ENCODE peak calls at places on chromosomes 7 and 10, in four cellular contexts. F is IMR-90, J is neuronal stem cell, I is H1. O is an unnamed sample.

GRCh38 chr10:29067161-29067560 is 221.7 kb upstream of the LYZL1 start:
- DNase-seq in F (peak), J (no peak), I (no peak), O (no peak)

GRCh38 chr10:130014734-130015695 is 50.9 kb upstream of the EBF3 start:
- DNase-seq in F (no peak), J (no peak), I (no peak), O (no peak)

GRCh38 chr10:92689663-92690210 is at the start of gene HHEX:
- DNase-seq in F (peak), J (peak), I (no peak), O (peak)

GRCh38 chr7:2521341-2521745 is 1.8 kb downstream of the LFNG start:
- DNase-seq in F (no peak), J (no peak), I (no peak), O (no peak)

GRCh38 chr7:41592226-41592625 is 110.7 kb downstream of the INHBA start:
- DNase-seq in F (no peak), J (no peak), I (no peak), O (no peak)

GRCh38 chr7:116543664-116544063 is 18.8 kb downstream of the CAV1 start:
- DNase-seq in F (peak), J (no peak), I (no peak), O (no peak)

GRCh38 chr10:124354411-124355382 is 64.0 kb downstream of the OAT start:
- DNase-seq in F (peak), J (peak), I (no peak), O (peak)

GRCh38 chr7:150793569-150794238 is 6.5 kb downstream of the TMEM176B start:
- DNase-seq in F (no peak), J (no peak), I (no peak), O (no peak)

GRCh38 chr10:86650151-86650550 is 4.2 kb upstream of the OPN4 start:
- DNase-seq in F (no peak), J (no peak), I (no peak), O (no peak)

GRCh38 chr7:36021367-36021766 is 131.7 kb upstream of the EEPD1 start:
- DNase-seq in F (no peak), J (no peak), I (no peak), O (peak)

GRCh38 chr10:12530017-12530416 is 180.7 kb downstream of the CAMK1D start:
- DNase-seq in F (peak), J (no peak), I (no peak), O (no peak)

GRCh38 chr7:22357311-22358175 is 589 bp upstream of the RAPGEF5 start:
- DNase-seq in F (peak), J (peak), I (no peak), O (no peak)

GRCh38 chr7:127876393-127876792 is 154.8 kb downstream of the LRRC4 start:
- DNase-seq in F (peak), J (no peak), I (no peak), O (no peak)

GRCh38 chr10:116269612-116270011 is 3.4 kb downstream of the GFRA1 start:
- DNase-seq in F (no peak), J (no peak), I (no peak), O (no peak)

GRCh38 chr7:55336540-55336939 is 28.6 kb upstream of the LANCL2 start:
- DNase-seq in F (no peak), J (no peak), I (no peak), O (no peak)

GRCh38 chr10:36380538-36380937 is 738.4 kb upstream of the FZD8 start:
- DNase-seq in F (no peak), J (no peak), I (no peak), O (no peak)

GRCh38 chr7:42127232-42127622 is 109.8 kb downstream of the GLI3 start:
- DNase-seq in F (no peak), J (no peak), I (no peak), O (no peak)

GRCh38 chr7:98755138-98755898 is 114.5 kb downstream of the TMEM130 start:
- DNase-seq in F (no peak), J (no peak), I (no peak), O (peak)

GRCh38 chr10:93299606-93300353 is 182.4 kb downstream of the MYOF start:
- DNase-seq in F (peak), J (no peak), I (no peak), O (no peak)

GRCh38 chr10:24906372-24906771 is 46.0 kb downstream of the PRTFDC1 start:
- DNase-seq in F (no peak), J (no peak), I (no peak), O (no peak)

GRCh38 chr7:134792968-134793367 is 13.5 kb downstream of the CALD1 start:
- DNase-seq in F (peak), J (no peak), I (no peak), O (no peak)

GRCh38 chr7:25722856-25723255 is 429.1 kb upstream of the NFE2L3 start:
- DNase-seq in F (no peak), J (no peak), I (no peak), O (no peak)

GRCh38 chr7:25726180-25726579 is 425.8 kb upstream of the NFE2L3 start:
- DNase-seq in F (no peak), J (peak), I (no peak), O (peak)

GRCh38 chr7:25725483-25725882 is 426.5 kb upstream of the NFE2L3 start:
- DNase-seq in F (peak), J (no peak), I (no peak), O (no peak)

GRCh38 chr7:25716421-25716820 is 435.6 kb upstream of the NFE2L3 start:
- DNase-seq in F (peak), J (no peak), I (no peak), O (no peak)

GRCh38 chr7:25720427-25720826 is 431.6 kb upstream of the NFE2L3 start:
- DNase-seq in F (peak), J (no peak), I (no peak), O (no peak)
- H3K18ac ChIP-seq in F (no peak), J (no peak), I (no peak), O (no peak)

GRCh38 chr7:141363748-141364147 is 187.5 kb upstream of the AGK start:
- DNase-seq in F (no peak), J (no peak), I (no peak), O (no peak)

GRCh38 chr7:141370178-141370577 is 181.0 kb upstream of the AGK start:
- DNase-seq in F (no peak), J (no peak), I (no peak), O (no peak)

GRCh38 chr7:141369422-141369821 is 181.8 kb upstream of the AGK start:
- DNase-seq in F (no peak), J (no peak), I (no peak), O (no peak)

GRCh38 chr7:141362580-141363435 is 188.4 kb upstream of the AGK start:
- DNase-seq in F (peak), J (no peak), I (no peak), O (no peak)

GRCh38 chr7:141366098-141366621 is 185.1 kb upstream of the AGK start:
- DNase-seq in F (no peak), J (peak), I (no peak), O (peak)
- H3K18ac ChIP-seq in F (no peak), J (no peak), I (peak), O (peak)

DNA sequence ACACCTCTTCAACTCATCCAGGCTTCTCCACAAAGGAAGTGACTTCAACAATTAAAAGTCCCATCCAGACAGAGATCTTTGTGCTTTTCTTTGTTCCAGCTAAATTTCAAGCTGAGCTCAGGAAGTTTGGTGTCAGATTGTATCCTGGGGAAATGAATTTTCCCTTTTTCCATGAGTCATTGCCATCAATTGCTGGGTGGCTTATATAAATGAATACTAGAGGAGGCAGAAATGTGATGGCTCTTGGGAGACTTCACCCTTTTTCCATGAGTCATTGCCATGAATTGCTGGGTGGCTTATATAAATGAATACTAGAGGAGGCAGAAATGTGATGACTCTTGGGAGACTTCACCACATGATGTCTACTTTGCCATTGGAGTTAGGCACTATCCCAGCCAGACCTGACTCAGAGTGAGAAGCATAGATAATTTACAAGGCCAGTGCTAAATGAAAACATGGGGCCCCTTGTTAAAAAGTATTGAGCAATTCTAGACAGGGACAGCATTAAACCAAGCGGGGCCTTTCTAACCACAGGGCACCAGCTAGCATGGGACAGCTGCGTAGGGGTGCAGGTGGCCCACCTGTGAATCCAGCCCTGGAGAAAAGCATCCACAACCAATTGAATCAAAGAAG is 339.2 kb upstream of the PODXL start:
- DNase-seq in F (peak), J (no peak), I (no peak), O (peak)
- H3K18ac ChIP-seq in F (no peak), J (no peak), I (peak), O (no peak)

DNA sequence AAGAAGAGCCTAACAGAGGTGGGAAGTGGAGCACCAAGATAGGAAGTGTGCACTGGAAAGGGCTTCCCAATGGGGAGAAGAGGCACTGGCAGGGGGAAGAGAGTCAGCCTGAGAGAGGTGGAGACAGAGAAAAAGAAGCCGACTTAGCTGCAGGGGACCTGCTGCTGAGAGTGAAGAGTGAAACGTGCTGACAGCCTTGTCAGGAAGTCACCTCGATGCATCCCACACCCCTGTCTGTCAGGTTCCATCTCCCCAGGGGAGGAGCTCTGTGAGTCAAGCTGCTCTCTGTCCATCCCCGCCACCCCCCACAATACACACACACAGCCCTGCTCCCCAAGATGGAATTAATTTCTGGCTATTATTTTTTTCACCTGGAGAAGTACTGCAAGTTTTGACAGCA is 14.0 kb downstream of the KAZALD1 start:
- DNase-seq in F (no peak), J (no peak), I (no peak), O (no peak)
- H3K18ac ChIP-seq in F (no peak), J (no peak), I (no peak), O (no peak)

GRCh38 chr10:5557799-5558771 is 33.3 kb downstream of the CALML3 start:
- DNase-seq in F (no peak), J (no peak), I (no peak), O (no peak)
- H3K18ac ChIP-seq in F (no peak), J (peak), I (no peak), O (no peak)

GRCh38 chr10:60427709-60428386 is 38.2 kb upstream of the ANK3 start:
- DNase-seq in F (peak), J (no peak), I (no peak), O (no peak)
- H3K18ac ChIP-seq in F (peak), J (no peak), I (no peak), O (no peak)